ENCODE peak calls at places on chromosomes 2 and 18, in seven cellular contexts. P, A, O, Q, W, G and H are unnamed samples.

GRCh38 chr2:204680576-204680975 is 135.3 kb downstream of the PARD3B start:
- DNase-seq in A (no peak), P (no peak), Q (no peak), W (no peak), O (no peak), G (no peak), H (no peak)

GRCh38 chr2:58535182-58535581 is 294.1 kb upstream of the FANCL start:
- DNase-seq in Q (no peak), W (no peak), O (no peak), P (no peak), A (no peak), G (no peak), H (no peak)

GRCh38 chr2:15664273-15665066 is 72.8 kb downstream of the DDX1 start:
- DNase-seq in Q (no peak), O (no peak), W (no peak), A (no peak), P (no peak), G (no peak), H (no peak)

GRCh38 chr18:902179-902718 is 2.4 kb upstream of the ADCYAP1 start:
- DNase-seq in A (no peak), O (peak; percentile 6), Q (no peak), P (no peak), G (no peak), W (no peak), H (no peak)

GRCh38 chr18:79925656-79925979 is 25.8 kb downstream of the SLC66A2 start:
- DNase-seq in O (no peak), P (no peak), G (peak; percentile 26), A (no peak), Q (no peak), W (peak; percentile 14), H (no peak)

GRCh38 chr2:51553456-51553855 is 521.5 kb upstream of the NRXN1 start:
- DNase-seq in A (no peak), O (no peak), Q (no peak), W (no peak), P (no peak), G (no peak), H (no peak)

GRCh38 chr2:65350714-65351113 is 81.7 kb downstream of the SPRED2 start:
- DNase-seq in P (no peak), G (no peak), O (no peak), Q (no peak), W (no peak), A (no peak), H (peak; percentile 15)

GRCh38 chr2:128304715-128305554 is 13.7 kb downstream of the HS6ST1 start:
- DNase-seq in P (peak; percentile 63), G (peak; percentile 96), Q (peak; percentile 83), W (peak; percentile 71), A (peak; percentile 76), O (peak; percentile 72), H (no peak)

GRCh38 chr18:13513015-13513414 is 213.3 kb downstream of the FAM210A start:
- DNase-seq in O (no peak), W (no peak), A (peak; percentile 54), P (no peak), G (peak; percentile 50), Q (no peak), H (no peak)

GRCh38 chr2:223997938-223998337 is 40.7 kb downstream of the MRPL44 start:
- DNase-seq in A (peak; percentile 83), P (no peak), Q (no peak), W (no peak), O (no peak), G (no peak), H (no peak)

GRCh38 chr2:106581276-106581675 is 94.1 kb downstream of the CD8B2 start:
- DNase-seq in P (no peak), O (no peak), Q (no peak), G (no peak), W (no peak), A (no peak), H (no peak)

DNA sequence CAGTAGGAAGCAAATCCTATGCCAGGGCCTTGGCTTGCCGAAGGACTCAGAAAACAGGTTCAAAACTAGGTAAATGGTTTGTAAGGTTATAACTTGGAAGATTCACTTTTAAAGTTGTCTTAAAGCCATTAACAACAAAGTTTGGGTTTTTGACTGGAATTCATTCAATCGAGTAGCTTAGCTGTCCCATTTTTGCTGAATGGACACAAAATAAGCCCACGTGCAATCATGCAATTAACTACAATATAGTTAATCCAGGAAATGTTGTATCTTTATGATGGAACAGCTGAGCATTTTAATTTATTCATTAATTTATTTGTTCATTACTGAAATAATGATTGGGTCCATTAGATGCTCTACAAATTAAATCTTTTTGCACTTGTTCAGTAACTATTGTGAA is 18.3 kb upstream of the APCDD1 start:
- DNase-seq in Q (no peak), G (no peak), P (no peak), O (no peak), A (no peak), W (no peak), H (no peak)
- TF ChIP-seq POLR2A in Q (no peak), G (no peak), P (no peak), O (no peak), A (no peak), W (no peak), H (no peak)

DNA sequence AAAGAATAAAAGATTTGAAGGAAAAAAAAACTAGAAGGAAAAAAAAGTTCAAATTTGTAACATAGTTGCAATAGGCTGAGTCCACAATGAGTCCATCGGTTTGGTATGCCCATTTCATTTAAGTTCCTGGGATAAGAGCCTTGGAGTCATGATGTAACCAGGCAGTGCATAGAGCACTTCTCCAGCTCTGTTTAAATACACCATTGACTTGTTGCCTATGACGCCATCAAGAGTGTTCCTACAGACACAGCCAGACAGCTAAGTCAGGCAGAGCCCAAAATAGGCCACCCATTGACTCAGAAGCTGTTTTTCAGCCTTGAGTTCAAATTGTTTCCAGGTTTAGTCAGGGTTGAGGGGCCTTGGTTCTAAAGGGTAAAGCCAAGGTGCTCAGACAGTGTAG is 44.9 kb downstream of the SOCS6 start:
- DNase-seq in G (no peak), A (peak; percentile 98), Q (no peak), W (peak; percentile 52), P (no peak), O (peak; percentile 32), H (peak; percentile 7)
- TF ChIP-seq POLR2A in G (no peak), A (no peak), Q (no peak), W (no peak), P (no peak), O (no peak), H (no peak)

GRCh38 chr2:240898731-240899467 is 2.9 kb upstream of the MAB21L4 start:
- DNase-seq in A (no peak), O (no peak), W (peak; percentile 78), P (no peak), Q (no peak), G (no peak), H (no peak)
- TF ChIP-seq POLR2A in A (no peak), O (no peak), W (no peak), P (no peak), Q (no peak), G (no peak), H (no peak)

DNA sequence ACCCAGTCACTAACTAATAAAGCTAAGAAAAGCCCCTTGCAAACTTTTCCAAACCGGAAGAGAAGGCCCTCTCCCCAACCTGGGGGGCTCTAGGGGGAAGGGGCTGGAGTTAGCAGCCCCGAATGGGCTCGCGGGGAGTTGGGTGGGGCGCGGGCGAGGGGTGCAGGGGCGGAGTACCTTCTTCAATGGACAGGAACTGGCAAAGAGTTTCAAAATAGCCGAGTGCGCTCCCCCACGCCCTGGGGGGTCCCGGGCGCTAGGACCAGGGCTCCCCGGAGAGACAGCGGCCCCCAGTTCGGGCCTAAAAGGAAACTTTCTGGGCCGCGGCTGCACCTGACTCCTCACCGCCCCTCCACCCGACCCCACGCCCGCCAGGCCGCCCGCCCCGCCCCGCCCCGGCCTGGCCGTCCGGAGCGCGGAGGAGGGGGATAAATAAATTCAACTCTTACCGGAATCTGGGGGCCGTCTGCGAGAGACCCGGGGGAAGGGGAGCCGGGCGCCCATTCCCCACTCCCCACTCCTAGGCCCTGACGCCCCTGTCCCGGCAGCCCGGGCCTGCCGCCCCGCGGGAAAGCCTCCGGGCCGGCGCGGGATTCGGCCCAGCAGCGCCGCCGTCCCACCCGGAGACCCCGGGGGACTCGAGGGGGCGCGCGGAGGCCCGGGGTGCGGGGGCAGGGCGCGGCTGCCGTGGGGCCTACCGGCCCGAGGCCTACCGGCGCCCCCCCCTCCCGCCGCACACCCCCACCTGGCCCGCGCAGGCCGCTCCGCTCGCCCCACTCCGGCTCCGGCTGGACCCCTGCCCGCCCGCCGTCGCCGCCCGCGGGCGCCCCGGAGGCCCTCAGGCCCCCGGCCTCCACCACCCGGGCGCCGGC is 868 bp downstream of the INO80D start:
- DNase-seq in W (peak; percentile 45), A (no peak), O (no peak), G (peak; percentile 70), P (peak; percentile 44), Q (peak; percentile 42), H (peak; percentile 83)
- TF ChIP-seq POLR2A in W (no peak), A (no peak), O (peak; percentile 14), G (no peak), P (no peak), Q (no peak), H (no peak)

DNA sequence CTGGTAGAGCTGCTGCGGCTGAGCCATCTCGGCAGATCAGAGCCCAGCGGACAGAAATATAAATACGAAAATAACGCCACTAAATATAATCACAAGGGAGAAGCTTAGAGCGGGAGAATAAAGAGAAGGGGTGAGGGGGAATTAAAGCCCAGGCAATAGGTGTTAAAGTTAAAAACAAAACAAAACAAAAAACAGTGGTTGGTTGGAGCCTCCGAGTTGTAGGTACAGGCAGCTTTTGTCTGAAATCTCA is 1.3 kb upstream of the MEIS1 start:
- DNase-seq in P (no peak), O (no peak), Q (no peak), A (no peak), W (no peak), G (no peak), H (no peak)
- TF ChIP-seq POLR2A in P (no peak), O (no peak), Q (no peak), A (no peak), W (no peak), G (no peak), H (no peak)